ENCODE peak calls at places on chromosomes 2 and 18, in six cellular contexts. U is colonic mucosa; O is transverse colon; X is Panc1; H is effector memory CD4-positive, alpha-beta T cell; Z is GM23248. V is an unnamed sample. For H3K36me3, the result is how much of the 10 kb centered on the place peaks cover.

GRCh38 chr2:13601506-13601905 is 884.8 kb downstream of the TRIB2 start:
- DNase-seq in X (no peak), O (no peak), H (no peak), U (no peak), Z (no peak), V (no peak)

GRCh38 chr18:74544898-74545297 is 10.6 kb downstream of the CNDP1 start:
- DNase-seq in O (no peak), Z (no peak), H (no peak), X (no peak), U (no peak), V (no peak)

GRCh38 chr18:77139619-77140018 is 7.0 kb upstream of the MBP start:
- DNase-seq in U (no peak), X (no peak), O (no peak), Z (no peak), H (no peak), V (no peak)

GRCh38 chr2:215439404-215439803 is 3.5 kb upstream of the FN1 start:
- DNase-seq in O (no peak), X (no peak), H (no peak), Z (peak), U (no peak), V (no peak)

GRCh38 chr2:127859712-127860085 is 1.7 kb upstream of the POLR2D start:
- DNase-seq in X (no peak), O (peak), Z (no peak), U (peak), H (peak), V (peak)

GRCh38 chr2:74525717-74526648 is at the start of gene DQX1:
- DNase-seq in X (no peak), Z (peak), U (peak), H (no peak), O (peak), V (no peak)

GRCh38 chr18:8750954-8751415 is 45.6 kb downstream of the MTCL1 start:
- DNase-seq in X (no peak), O (peak), Z (peak), H (no peak), U (no peak), V (no peak)

GRCh38 chr2:71156531-71156930 is 26.1 kb downstream of the MPHOSPH10 start:
- DNase-seq in O (no peak), H (no peak), Z (peak), U (no peak), X (no peak), V (no peak)

GRCh38 chr2:134020608-134021007 is 233.3 kb upstream of the MGAT5 start:
- DNase-seq in U (no peak), Z (no peak), X (no peak), H (no peak), O (no peak), V (no peak)

GRCh38 chr2:190684941-190685340 is 36.1 kb downstream of the NAB1 start:
- DNase-seq in U (no peak), Z (no peak), O (no peak), H (no peak), X (no peak), V (no peak)
- H3K36me3 ChIP-seq in U (under half), Z (under half), O (under half), H (under half), X (under half), V (under half)

DNA sequence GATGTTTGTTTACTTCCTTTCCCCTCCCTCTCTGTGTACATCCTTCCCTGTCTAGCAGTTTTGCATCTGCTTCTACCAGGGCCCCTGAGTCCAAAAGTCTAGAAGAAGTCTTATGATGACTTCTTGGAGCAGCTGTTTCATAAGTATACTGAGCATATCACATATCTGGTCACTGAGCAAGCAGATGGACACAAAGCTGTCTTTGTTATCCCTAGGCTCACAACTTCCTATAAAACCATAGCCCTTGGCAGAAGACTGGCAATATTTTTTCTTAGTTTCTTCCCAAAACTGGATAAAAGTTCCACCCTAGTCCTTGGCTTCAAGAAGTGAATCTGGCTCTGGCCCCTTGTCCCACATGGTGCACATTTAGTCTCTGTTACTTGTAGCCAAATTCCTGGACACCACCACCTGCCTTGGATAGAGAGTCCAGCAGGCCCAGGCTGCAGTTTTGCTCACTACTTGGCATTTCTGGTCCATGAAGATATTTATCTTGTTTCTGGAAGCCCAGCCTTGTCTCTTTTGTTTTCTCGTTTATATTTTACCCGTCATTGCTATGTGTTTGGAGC is 22.5 kb downstream of the THOC1 start:
- DNase-seq in O (no peak), Z (peak), U (no peak), H (no peak), X (no peak), V (no peak)
- H3K36me3 ChIP-seq in O (under half), Z (under half), U (under half), H (half or more), X (under half), V (under half)

GRCh38 chr2:232770207-232770606 is 6.2 kb downstream of the KCNJ13 start:
- DNase-seq in O (no peak), Z (no peak), H (no peak), U (no peak), X (no peak), V (no peak)
- H3K36me3 ChIP-seq in O (under half), Z (under half), H (under half), U (under half), X (under half), V (under half)

GRCh38 chr18:79718878-79719477 is 39.4 kb downstream of the CTDP1 start:
- DNase-seq in Z (no peak), U (no peak), H (no peak), O (no peak), X (no peak), V (no peak)
- H3K36me3 ChIP-seq in Z (under half), U (under half), H (half or more), O (under half), X (under half), V (under half)

GRCh38 chr2:196836440-196836839 is 27.3 kb upstream of the C2orf66 start:
- DNase-seq in U (no peak), X (no peak), O (no peak), Z (peak), H (no peak), V (no peak)
- H3K36me3 ChIP-seq in U (under half), X (under half), O (under half), Z (under half), H (under half), V (under half)

GRCh38 chr2:232563580-232563979 is 13.1 kb downstream of the EIF4E2 start:
- DNase-seq in Z (peak), H (no peak), O (no peak), X (no peak), U (no peak), V (no peak)
- H3K36me3 ChIP-seq in Z (under half), H (half or more), O (half or more), X (under half), U (under half), V (under half)

V was measured in body of pancreas.